ENCODE peak calls at places on chromosome 2, in seven cellular contexts. A, W, V, L, B, C and T are unnamed samples.

GRCh38 chr2:64888591-64889309 is 100.4 kb upstream of the SLC1A4 start:
- DNase-seq in A (peak; percentile 85), W (peak; percentile 31), V (no peak), L (no peak), B (no peak), C (peak; percentile 74), T (peak; percentile 55)

GRCh38 chr2:58039170-58039611 is 7.4 kb upstream of the VRK2 start:
- DNase-seq in A (no peak), W (peak; percentile 61), V (no peak), L (no peak), B (no peak), C (no peak), T (peak; percentile 75)

GRCh38 chr2:45102141-45102540 is 92.9 kb upstream of the SIX2 start:
- DNase-seq in A (no peak), W (no peak), V (no peak), L (no peak), B (no peak), C (no peak), T (no peak)

GRCh38 chr2:102508863-102509262 is 35.8 kb downstream of the SLC9A4 start:
- DNase-seq in A (no peak), W (no peak), V (no peak), L (no peak), B (no peak), C (no peak), T (no peak)

GRCh38 chr2:120013569-120014223 is 819 bp downstream of the EPB41L5 start:
- DNase-seq in A (no peak), W (peak; percentile 53), V (no peak), L (no peak), B (no peak), C (no peak), T (no peak)

GRCh38 chr2:194203898-194204297 is 1453.1 kb upstream of the SLC39A10 start:
- DNase-seq in A (peak; percentile 3), W (no peak), V (no peak), L (no peak), B (no peak), C (no peak), T (no peak)

GRCh38 chr2:59528525-59528924 is 1024.9 kb downstream of the BCL11A start:
- DNase-seq in A (no peak), W (no peak), V (no peak), L (no peak), B (no peak), C (no peak), T (no peak)

GRCh38 chr2:166117491-166117890 is 10.3 kb downstream of the SCN1A start:
- DNase-seq in A (no peak), W (no peak), V (no peak), L (no peak), B (no peak), C (no peak), T (no peak)

GRCh38 chr2:99554238-99554637 is 64.4 kb upstream of the REV1 start:
- DNase-seq in A (peak; percentile 15), W (peak; percentile 35), V (no peak), L (peak; percentile 43), B (no peak), C (no peak), T (no peak)

GRCh38 chr2:102848366-102848839 is 86.6 kb downstream of the TMEM182 start:
- DNase-seq in A (peak; percentile 76), W (peak; percentile 23), V (peak; percentile 91), L (peak; percentile 70), B (no peak), C (peak; percentile 85), T (peak; percentile 3)

GRCh38 chr2:49860834-49861233 is 706.5 kb upstream of the FSHR start:
- DNase-seq in A (no peak), W (no peak), V (no peak), L (no peak), B (no peak), C (no peak), T (no peak)

GRCh38 chr2:71686781-71687180 is 233.4 kb downstream of the DYSF start:
- DNase-seq in A (no peak), W (no peak), V (no peak), L (no peak), B (no peak), C (no peak), T (no peak)

GRCh38 chr2:43542285-43542933 is 53.4 kb downstream of the THADA start:
- DNase-seq in A (peak; percentile 55), W (peak; percentile 38), V (peak; percentile 52), L (no peak), B (no peak), C (peak; percentile 54), T (peak; percentile 68)

GRCh38 chr2:144402282-144402681 is 117.6 kb downstream of the ZEB2 start:
- DNase-seq in A (no peak), W (no peak), V (peak; percentile 8), L (no peak), B (no peak), C (no peak), T (peak; percentile 37)

GRCh38 chr2:172098287-172098649 is 4.4 kb downstream of the DLX2 start:
- DNase-seq in A (no peak), W (peak; percentile 16), V (peak; percentile 16), L (no peak), B (no peak), C (no peak), T (no peak)

GRCh38 chr2:75053484-75054112 is 95.2 kb downstream of the POLE4 start:
- DNase-seq in A (peak; percentile 62), W (peak; percentile 53), V (peak; percentile 58), L (peak; percentile 31), B (peak; percentile 69), C (peak; percentile 65), T (peak; percentile 16)

GRCh38 chr2:15638720-15639119 is 47.1 kb downstream of the DDX1 start:
- DNase-seq in A (no peak), W (no peak), V (no peak), L (no peak), B (no peak), C (no peak), T (peak; percentile 71)

GRCh38 chr2:162233197-162233596 is 10.0 kb downstream of the FAP start:
- DNase-seq in A (no peak), W (no peak), V (no peak), L (no peak), B (no peak), C (no peak), T (peak; percentile 76)

GRCh38 chr2:13522917-13523821 is 806.4 kb downstream of the TRIB2 start:
- DNase-seq in A (no peak), W (no peak), V (no peak), L (no peak), B (peak; percentile 88), C (no peak), T (no peak)

GRCh38 chr2:10253596-10254372 is 48.9 kb upstream of the HPCAL1 start:
- DNase-seq in A (no peak), W (peak; percentile 86), V (no peak), L (no peak), B (no peak), C (no peak), T (no peak)

GRCh38 chr2:219422944-219423534 is 4.9 kb downstream of the DES start:
- DNase-seq in A (no peak), W (no peak), V (no peak), L (no peak), B (no peak), C (no peak), T (no peak)

GRCh38 chr2:13968811-13969210 is 663.7 kb upstream of the LRATD1 start:
- DNase-seq in A (no peak), W (no peak), V (no peak), L (no peak), B (no peak), C (no peak), T (no peak)

GRCh38 chr2:75605770-75606535 is 40.6 kb upstream of the MRPL19 start:
- DNase-seq in A (peak; percentile 70), W (no peak), V (no peak), L (no peak), B (no peak), C (peak; percentile 69), T (peak; percentile 97)

DNA sequence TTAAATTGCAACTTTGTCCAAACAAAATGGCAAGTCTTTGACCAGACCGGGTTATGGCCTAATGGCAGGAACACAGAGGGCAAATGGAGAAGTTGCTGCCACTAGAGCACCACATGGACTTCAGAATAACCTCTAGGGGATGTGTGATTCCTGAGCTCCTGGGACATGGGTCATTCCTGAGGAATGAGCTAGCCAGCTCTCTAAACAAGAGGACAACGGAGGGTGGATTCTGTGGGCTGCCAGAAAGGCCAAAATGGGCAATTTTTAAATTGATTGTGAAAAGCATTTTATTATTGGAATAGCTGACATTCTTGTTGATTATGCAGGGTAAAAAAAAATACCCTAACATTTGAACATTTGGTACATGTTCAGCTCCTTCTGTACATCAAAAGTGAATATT is 109.8 kb upstream of the FZD5 start:
- DNase-seq in A (peak; percentile 27), W (no peak), V (no peak), L (no peak), B (no peak), C (peak; percentile 80), T (peak; percentile 46)
- TF ChIP-seq RFX5 in A (no peak), W (no peak), V (no peak), L (no peak), B (no peak), C (no peak), T (no peak)

DNA sequence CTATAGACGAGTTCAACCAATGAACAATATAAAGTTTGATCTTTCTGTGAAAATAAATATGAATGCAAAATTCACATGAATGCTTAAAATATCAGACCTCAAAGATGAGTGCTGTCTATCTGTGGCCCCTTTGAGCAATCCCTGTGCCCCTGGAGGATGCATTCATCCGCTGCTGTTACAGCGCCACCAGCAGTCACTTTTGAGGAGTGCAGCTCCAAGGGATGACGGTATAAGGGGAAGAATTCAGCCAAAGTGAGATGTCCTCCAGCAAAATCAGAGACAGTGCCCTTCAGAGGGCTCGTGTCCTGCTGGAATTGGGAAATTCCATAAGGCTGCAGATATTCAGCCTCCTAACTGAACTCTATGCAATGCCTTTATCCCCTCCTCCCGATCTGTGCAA is 12.0 kb upstream of the CHRNA1 start:
- DNase-seq in A (no peak), W (peak; percentile 36), V (no peak), L (no peak), B (no peak), C (no peak), T (no peak)
- TF ChIP-seq RFX5 in A (no peak), W (no peak), V (no peak), L (no peak), B (no peak), C (no peak), T (no peak)

DNA sequence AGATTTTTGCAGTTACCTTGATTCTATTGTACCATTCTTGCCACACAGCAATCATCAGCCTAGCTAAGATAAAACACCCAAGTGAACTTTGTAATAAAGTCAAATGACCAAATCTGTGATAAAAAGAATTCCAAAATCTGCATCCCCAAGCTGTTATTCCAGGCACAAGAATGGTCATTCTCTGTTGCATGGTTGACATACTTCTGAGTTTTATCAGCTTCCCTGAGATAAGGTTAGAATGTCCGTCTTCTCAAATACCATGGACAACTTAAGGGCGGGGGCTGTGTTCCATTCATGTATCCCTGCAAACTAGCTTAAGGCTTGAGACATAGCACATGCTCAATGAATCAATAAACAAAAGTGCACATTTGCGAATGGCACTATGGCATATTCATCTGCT is 8.1 kb upstream of the BMP10 start:
- DNase-seq in A (no peak), W (no peak), V (no peak), L (no peak), B (no peak), C (no peak), T (peak; percentile 76)
- TF ChIP-seq RFX5 in A (no peak), W (no peak), V (no peak), L (no peak), B (no peak), C (no peak), T (no peak)

DNA sequence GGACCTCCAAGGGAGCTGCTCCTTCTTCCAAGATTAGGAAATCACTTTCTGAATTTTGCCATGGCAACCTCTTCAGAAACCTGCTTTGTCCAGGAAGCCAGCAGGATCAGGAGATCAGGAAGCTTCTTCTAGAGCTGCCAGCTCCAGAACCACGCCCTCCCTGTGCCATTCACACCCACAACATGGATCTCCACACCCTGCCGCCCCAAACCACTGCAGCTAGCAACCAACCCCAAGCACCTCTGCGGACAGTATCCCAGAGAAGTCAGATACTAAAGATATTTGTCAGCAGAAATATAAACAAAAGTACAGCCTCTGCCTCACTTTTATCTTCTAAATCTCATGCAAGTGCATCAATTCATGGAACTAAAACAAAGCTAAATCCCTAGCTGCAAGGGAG is 106.4 kb downstream of the VIT start:
- DNase-seq in A (no peak), W (no peak), V (no peak), L (no peak), B (no peak), C (no peak), T (no peak)
- TF ChIP-seq RFX5 in A (no peak), W (no peak), V (no peak), L (no peak), B (no peak), C (no peak), T (no peak)